ENCODE peak calls at places on chromosome 14, in seven cellular contexts. D, W, K, Q, P, G and M are unnamed samples.

GRCh38 chr14:77062261-77062660 is 33.8 kb upstream of the IRF2BPL start:
- DNase-seq in D (no peak), W (no peak), K (no peak), Q (no peak), P (no peak), G (no peak), M (no peak)

GRCh38 chr14:71228711-71229110 is 321.5 kb downstream of the PCNX1 start:
- DNase-seq in D (no peak), W (no peak), K (no peak), Q (no peak), P (peak), G (no peak), M (no peak)

GRCh38 chr14:23352506-23353432 is at the start of gene SLC22A17:
- DNase-seq in D (peak), W (peak), K (peak), Q (peak), P (peak), G (peak), M (peak)

GRCh38 chr14:100577321-100577985 is 9.8 kb downstream of the BEGAIN start:
- DNase-seq in D (no peak), W (no peak), K (no peak), Q (peak), P (no peak), G (no peak), M (no peak)

GRCh38 chr14:78798757-78799156 is 628.6 kb downstream of the NRXN3 start:
- DNase-seq in D (no peak), W (no peak), K (no peak), Q (no peak), P (no peak), G (no peak), M (no peak)

GRCh38 chr14:105394714-105395537 is 3.4 kb upstream of the TEX22 start:
- DNase-seq in D (no peak), W (no peak), K (no peak), Q (no peak), P (no peak), G (no peak), M (no peak)

GRCh38 chr14:80455031-80455430 is 243.7 kb upstream of the DIO2 start:
- DNase-seq in D (no peak), W (no peak), K (no peak), Q (no peak), P (no peak), G (no peak), M (no peak)

GRCh38 chr14:106585692-106586091 is 1059.3 kb downstream of the TMEM121 start:
- DNase-seq in D (no peak), W (no peak), K (no peak), Q (no peak), P (no peak), G (no peak), M (no peak)

GRCh38 chr14:55446833-55447232 is 6.4 kb upstream of the TBPL2 start:
- DNase-seq in D (no peak), W (peak), K (peak), Q (no peak), P (peak), G (no peak), M (no peak)

GRCh38 chr14:75875958-75876357 is 105.8 kb downstream of the TGFB3 start:
- DNase-seq in D (no peak), W (no peak), K (no peak), Q (no peak), P (no peak), G (no peak), M (no peak)

GRCh38 chr14:90609376-90609775 is 206.9 kb downstream of the TTC7B start:
- DNase-seq in D (no peak), W (no peak), K (no peak), Q (no peak), P (no peak), G (no peak), M (no peak)

GRCh38 chr14:36217732-36218131 is 41.2 kb upstream of the PTCSC3 start:
- DNase-seq in D (no peak), W (no peak), K (no peak), Q (no peak), P (no peak), G (no peak), M (no peak)

GRCh38 chr14:92600318-92601053 is 86.9 kb downstream of the RIN3 start:
- DNase-seq in D (no peak), W (peak), K (peak), Q (no peak), P (no peak), G (peak), M (no peak)

GRCh38 chr14:25041484-25041883 is 8.5 kb downstream of the STXBP6 start:
- DNase-seq in D (no peak), W (no peak), K (no peak), Q (no peak), P (peak), G (no peak), M (no peak)

GRCh38 chr14:64577211-64577610 is 27.4 kb downstream of the PPP1R36 start:
- DNase-seq in D (no peak), W (no peak), K (no peak), Q (no peak), P (no peak), G (no peak), M (no peak)

GRCh38 chr14:91062600-91062999 is 2.2 kb upstream of the RPS6KA5 start:
- DNase-seq in D (no peak), W (no peak), K (no peak), Q (no peak), P (no peak), G (no peak), M (no peak)

GRCh38 chr14:91835197-91835919 is 32.0 kb downstream of the TC2N start:
- DNase-seq in D (no peak), W (no peak), K (no peak), Q (no peak), P (peak), G (no peak), M (no peak)

GRCh38 chr14:44782775-44783238 is 178.9 kb downstream of the KLHL28 start:
- DNase-seq in D (no peak), W (peak), K (peak), Q (no peak), P (no peak), G (no peak), M (no peak)

GRCh38 chr14:100604709-100605108 is 17.5 kb upstream of the BEGAIN start:
- DNase-seq in D (no peak), W (no peak), K (no peak), Q (no peak), P (no peak), G (no peak), M (no peak)

GRCh38 chr14:56002876-56003625 is 115.2 kb upstream of the PELI2 start:
- DNase-seq in D (no peak), W (no peak), K (no peak), Q (no peak), P (no peak), G (no peak), M (no peak)

GRCh38 chr14:101595887-101596721 is 34.8 kb downstream of the DIO3 start:
- DNase-seq in D (no peak), W (no peak), K (no peak), Q (peak), P (no peak), G (no peak), M (no peak)

GRCh38 chr14:58639842-58640484 is 2.2 kb downstream of the DACT1 start:
- DNase-seq in D (peak), W (peak), K (peak), Q (no peak), P (peak), G (peak), M (no peak)

GRCh38 chr14:77498120-77498979 is at the start of gene ISM2:
- DNase-seq in D (peak), W (peak), K (peak), Q (peak), P (peak), G (peak), M (peak)

GRCh38 chr14:44912041-44912869 is 49.5 kb downstream of the KLHL28 start:
- DNase-seq in D (no peak), W (no peak), K (no peak), Q (peak), P (no peak), G (no peak), M (no peak)

GRCh38 chr14:70748422-70748821 is 60.9 kb downstream of the MAP3K9 start:
- DNase-seq in D (no peak), W (no peak), K (no peak), Q (no peak), P (no peak), G (no peak), M (no peak)

GRCh38 chr14:70183991-70184390 is 4.8 kb downstream of the SLC8A3 start:
- DNase-seq in D (no peak), W (no peak), K (no peak), Q (no peak), P (no peak), G (no peak), M (no peak)

GRCh38 chr14:75402867-75403413 is 24.9 kb upstream of the JDP2 start:
- DNase-seq in D (no peak), W (no peak), K (no peak), Q (no peak), P (no peak), G (no peak), M (no peak)

GRCh38 chr14:100019156-100019882 is 45.9 kb upstream of the EVL start:
- DNase-seq in D (no peak), W (peak), K (peak), Q (no peak), P (peak), G (peak), M (no peak)

GRCh38 chr14:73887704-73888459 is 1.2 kb downstream of the ZNF410 start:
- DNase-seq in D (no peak), W (no peak), K (no peak), Q (no peak), P (no peak), G (no peak), M (no peak)

GRCh38 chr14:44384093-44384492 is 123.0 kb downstream of the FSCB start:
- DNase-seq in D (no peak), W (no peak), K (no peak), Q (no peak), P (no peak), G (no peak), M (no peak)

GRCh38 chr14:22178330-22178981 is 410.6 kb downstream of the DAD1 start:
- DNase-seq in D (no peak), W (no peak), K (peak), Q (no peak), P (no peak), G (no peak), M (no peak)

GRCh38 chr14:55891692-55892091 is 226.5 kb upstream of the PELI2 start:
- DNase-seq in D (no peak), W (no peak), K (no peak), Q (no peak), P (no peak), G (no peak), M (peak)

GRCh38 chr14:70886421-70887206 is 20.6 kb upstream of the PCNX1 start:
- DNase-seq in D (no peak), W (no peak), K (no peak), Q (no peak), P (no peak), G (no peak), M (no peak)

GRCh38 chr14:21768116-21768874 is 94.7 kb upstream of the OR4E1 start:
- DNase-seq in D (no peak), W (peak), K (peak), Q (no peak), P (peak), G (peak), M (peak)

GRCh38 chr14:55323910-55324309 is 52.7 kb downstream of the FBXO34 start:
- DNase-seq in D (no peak), W (no peak), K (no peak), Q (no peak), P (no peak), G (no peak), M (no peak)

GRCh38 chr14:74747237-74747636 is 15.9 kb upstream of the YLPM1 start:
- DNase-seq in D (no peak), W (no peak), K (no peak), Q (no peak), P (no peak), G (no peak), M (no peak)

GRCh38 chr14:21136024-21136423 is 19.8 kb downstream of the OR5AU1 start:
- DNase-seq in D (no peak), W (peak), K (peak), Q (no peak), P (no peak), G (peak), M (no peak)

GRCh38 chr14:60332046-60332399 is 83.0 kb downstream of the PPM1A start:
- DNase-seq in D (no peak), W (no peak), K (no peak), Q (no peak), P (no peak), G (no peak), M (no peak)
- TF ChIP-seq CTCF in D (no peak), W (no peak), K (no peak), Q (no peak), P (no peak), G (no peak), M (no peak)

GRCh38 chr14:37708481-37708880 is 113.1 kb downstream of the TTC6 start:
- DNase-seq in D (no peak), W (no peak), K (peak), Q (no peak), P (no peak), G (no peak), M (no peak)

GRCh38 chr14:37712976-37713431 is 117.6 kb downstream of the TTC6 start:
- DNase-seq in D (no peak), W (no peak), K (no peak), Q (no peak), P (no peak), G (no peak), M (no peak)

GRCh38 chr14:37709419-37710195 is 114.2 kb downstream of the TTC6 start:
- DNase-seq in D (no peak), W (peak), K (peak), Q (no peak), P (no peak), G (no peak), M (no peak)

GRCh38 chr14:37707716-37708115 is 112.3 kb downstream of the TTC6 start:
- DNase-seq in D (no peak), W (no peak), K (peak), Q (no peak), P (no peak), G (no peak), M (no peak)

GRCh38 chr14:37711499-37712475 is 116.4 kb downstream of the TTC6 start:
- DNase-seq in D (no peak), W (no peak), K (no peak), Q (no peak), P (peak), G (no peak), M (no peak)
- TF ChIP-seq CTCF in D (no peak), W (no peak), K (no peak), Q (no peak), P (no peak), G (no peak), M (no peak)

GRCh38 chr14:49654511-49654910 is 19.5 kb upstream of the DNAAF2 start:
- DNase-seq in D (no peak), W (no peak), K (no peak), Q (no peak), P (no peak), G (no peak), M (no peak)
- TF ChIP-seq CTCF in D (no peak), W (no peak), K (no peak), Q (no peak), P (no peak), G (no peak), M (no peak)

GRCh38 chr14:96693252-96693820 is 103.8 kb upstream of the VRK1 start:
- DNase-seq in D (no peak), W (no peak), K (no peak), Q (no peak), P (no peak), G (no peak), M (no peak)
- TF ChIP-seq CTCF in D (no peak), W (no peak), K (no peak), Q (no peak), P (no peak), G (no peak), M (no peak)

GRCh38 chr14:103336191-103336590 is 2.2 kb downstream of the EIF5 start:
- DNase-seq in D (no peak), W (no peak), K (no peak), Q (no peak), P (no peak), G (no peak), M (no peak)

GRCh38 chr14:103334644-103335603 is 887 bp downstream of the EIF5 start:
- DNase-seq in D (peak), W (peak), K (peak), Q (peak), P (peak), G (no peak), M (no peak)

GRCh38 chr14:103330536-103330935 is 3.5 kb upstream of the EIF5 start:
- DNase-seq in D (no peak), W (no peak), K (no peak), Q (no peak), P (no peak), G (no peak), M (no peak)

GRCh38 chr14:103332143-103332919 is 1.7 kb upstream of the EIF5 start:
- DNase-seq in D (no peak), W (no peak), K (no peak), Q (no peak), P (no peak), G (no peak), M (no peak)

GRCh38 chr14:103333754-103334643 is at the start of gene EIF5:
- DNase-seq in D (peak), W (peak), K (peak), Q (peak), P (peak), G (peak), M (peak)
- TF ChIP-seq CTCF in D (peak), W (no peak), K (peak), Q (peak), P (no peak), G (no peak), M (no peak)

DNA sequence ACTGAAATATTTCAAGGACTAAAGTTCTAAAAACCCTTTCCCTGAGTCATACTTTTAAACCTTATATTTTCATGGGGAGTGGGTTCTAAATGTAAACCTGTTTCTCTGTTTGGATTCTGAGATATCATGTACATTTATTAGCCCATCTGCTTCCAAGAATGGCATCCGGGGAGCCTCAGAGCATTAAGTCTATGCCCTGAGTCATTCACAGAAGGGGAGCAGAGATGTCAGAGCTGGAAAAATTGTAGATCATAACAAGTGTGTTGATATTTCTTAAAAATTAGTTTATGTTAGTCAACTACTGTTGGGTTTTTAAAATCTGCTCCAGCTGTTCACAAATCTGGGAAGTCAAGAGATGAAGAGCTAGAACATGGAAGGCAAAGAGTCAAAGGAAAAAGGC is 70.6 kb upstream of the FLRT2 start:
- DNase-seq in D (no peak), W (no peak), K (peak), Q (no peak), P (no peak), G (no peak), M (no peak)
- TF ChIP-seq CTCF in D (no peak), W (no peak), K (no peak), Q (no peak), P (no peak), G (no peak), M (no peak)

GRCh38 chr14:32224731-32225377 is 21.8 kb upstream of the RNU6-8 start:
- DNase-seq in D (no peak), W (peak), K (peak), Q (no peak), P (peak), G (peak), M (no peak)
- TF ChIP-seq CTCF in D (no peak), W (peak), K (peak), Q (peak), P (peak), G (peak), M (peak)

GRCh38 chr14:30317729-30318128 is 241.2 kb upstream of the G2E3 start:
- DNase-seq in D (no peak), W (no peak), K (no peak), Q (no peak), P (no peak), G (no peak), M (no peak)

DNA sequence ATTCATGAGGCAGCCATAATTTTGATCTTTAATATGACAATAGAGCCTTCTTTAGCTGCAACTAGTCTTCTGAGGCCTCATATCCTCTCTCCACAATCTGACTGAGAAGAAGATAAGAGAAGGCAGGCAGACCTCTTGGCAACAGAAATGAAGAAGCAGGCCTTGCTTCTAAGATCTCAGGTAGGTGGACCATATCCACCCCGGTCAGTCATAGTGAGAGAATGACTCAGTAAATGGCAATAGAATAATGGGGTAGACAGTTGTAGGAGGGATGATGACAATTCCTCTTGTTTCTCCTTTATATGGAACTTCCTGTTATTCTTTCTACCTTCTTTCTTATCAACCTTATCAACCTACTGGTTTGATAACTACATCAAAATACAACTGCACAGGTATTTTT is 246.7 kb upstream of the G2E3 start:
- DNase-seq in D (no peak), W (no peak), K (no peak), Q (no peak), P (no peak), G (no peak), M (no peak)
- TF ChIP-seq CTCF in D (no peak), W (no peak), K (no peak), Q (no peak), P (no peak), G (no peak), M (no peak)